ENCODE peak calls at places on chromosomes 16 and 17, in seven cellular contexts. B is H1, Y is SK-N-SH, M is K562, X is HCT116, N is GM12878, S is HepG2. I is an unnamed sample.

GRCh38 chr16:82317411-82318168 is 147.6 kb upstream of the MPHOSPH6 start:
- DNase-seq in B (no peak), Y (no peak), M (no peak), X (no peak), N (no peak), S (no peak), I (peak; percentile 92)

GRCh38 chr17:17044846-17045561 is 2.7 kb downstream of the MPRIP start:
- DNase-seq in B (no peak), Y (peak; percentile 65), M (peak; percentile 31), X (no peak), N (peak; percentile 35), S (no peak), I (no peak)

GRCh38 chr17:79211061-79211770 is 136.6 kb downstream of the ENGASE start:
- DNase-seq in B (peak; percentile 45), Y (no peak), M (no peak), X (no peak), N (no peak), S (no peak), I (no peak)

GRCh38 chr17:71430281-71430680 is 690.5 kb upstream of the SOX9 start:
- DNase-seq in B (no peak), Y (no peak), M (no peak), X (no peak), N (no peak), S (no peak), I (no peak)

GRCh38 chr16:81846105-81846504 is 67.0 kb downstream of the PLCG2 start:
- DNase-seq in B (no peak), Y (no peak), M (no peak), X (no peak), N (no peak), S (no peak), I (no peak)

GRCh38 chr17:43014946-43015519 is 7.2 kb downstream of the VAT1 start:
- DNase-seq in B (no peak), Y (no peak), M (no peak), X (no peak), N (no peak), S (no peak), I (no peak)

GRCh38 chr16:27611340-27611739 is 61.4 kb downstream of the KATNIP start:
- DNase-seq in B (no peak), Y (no peak), M (no peak), X (no peak), N (no peak), S (no peak), I (no peak)

GRCh38 chr17:60863892-60864673 is 186.4 kb downstream of the BCAS3 start:
- DNase-seq in B (no peak), Y (no peak), M (no peak), X (no peak), N (no peak), S (no peak), I (no peak)

GRCh38 chr16:77965346-77965745 is 57.0 kb upstream of the CLEC3A start:
- DNase-seq in B (no peak), Y (no peak), M (no peak), X (no peak), N (no peak), S (no peak), I (no peak)

GRCh38 chr16:69166221-69166833 is 20.6 kb upstream of the SNTB2 start:
- DNase-seq in B (no peak), Y (no peak), M (no peak), X (no peak), N (no peak), S (no peak), I (no peak)

GRCh38 chr17:58455491-58455890 is 32.7 kb downstream of the HSF5 start:
- DNase-seq in B (no peak), Y (no peak), M (no peak), X (no peak), N (no peak), S (no peak), I (no peak)

GRCh38 chr17:15883617-15884111 is 61.3 kb upstream of the ADORA2B start:
- DNase-seq in B (no peak), Y (no peak), M (peak; percentile 14), X (peak; percentile 2), N (no peak), S (no peak), I (no peak)

GRCh38 chr17:2337152-2337810 is at the start of gene SGSM2:
- DNase-seq in B (no peak), Y (peak; percentile 98), M (peak; percentile 54), X (no peak), N (no peak), S (peak; percentile 42), I (peak; percentile 58)

GRCh38 chr17:41695954-41696720 is 7.5 kb downstream of the EIF1 start:
- DNase-seq in B (peak; percentile 66), Y (peak; percentile 73), M (peak; percentile 93), X (peak; percentile 53), N (no peak), S (peak; percentile 84), I (peak; percentile 90)

GRCh38 chr17:17495448-17496188 is 577 bp downstream of the RASD1 start:
- DNase-seq in B (peak; percentile 67), Y (no peak), M (no peak), X (no peak), N (no peak), S (no peak), I (no peak)

GRCh38 chr17:67491009-67491677 is 114.1 kb downstream of the PITPNC1 start:
- DNase-seq in B (peak; percentile 62), Y (peak; percentile 89), M (peak; percentile 5), X (peak; percentile 87), N (no peak), S (peak; percentile 19), I (peak; percentile 63)

GRCh38 chr17:81682565-81683207 is 911 bp downstream of the ARL16 start:
- DNase-seq in B (no peak), Y (peak; percentile 50), M (no peak), X (no peak), N (no peak), S (no peak), I (no peak)

GRCh38 chr16:21590287-21590686 is 9.1 kb upstream of the METTL9 start:
- DNase-seq in B (no peak), Y (no peak), M (no peak), X (no peak), N (no peak), S (no peak), I (no peak)

GRCh38 chr16:3182608-3183444 is 5.2 kb upstream of the OR1F1 start:
- DNase-seq in B (peak; percentile 99), Y (peak; percentile 74), M (peak; percentile 86), X (no peak), N (no peak), S (peak; percentile 70), I (no peak)
- TF ChIP-seq JUND in B (no peak), Y (no peak), M (no peak), X (no peak), N (no peak), S (no peak), I (no peak)

GRCh38 chr16:4403133-4403949 is 13.1 kb downstream of the CORO7 start:
- DNase-seq in B (no peak), Y (no peak), M (no peak), X (no peak), N (no peak), S (no peak), I (no peak)

GRCh38 chr16:4401094-4401501 is 15.3 kb downstream of the CORO7 start:
- DNase-seq in B (no peak), Y (no peak), M (no peak), X (no peak), N (no peak), S (no peak), I (no peak)

GRCh38 chr16:4404247-4404966 is 12.0 kb downstream of the CORO7 start:
- DNase-seq in B (peak; percentile 93), Y (peak; percentile 80), M (peak; percentile 73), X (no peak), N (no peak), S (peak; percentile 51), I (no peak)

GRCh38 chr16:4401510-4401909 is 14.9 kb downstream of the CORO7 start:
- DNase-seq in B (no peak), Y (peak; percentile 69), M (no peak), X (no peak), N (no peak), S (no peak), I (no peak)

GRCh38 chr16:4402439-4403132 is 13.8 kb downstream of the CORO7 start:
- DNase-seq in B (peak; percentile 97), Y (peak; percentile 96), M (peak; percentile 84), X (peak; percentile 35), N (no peak), S (peak; percentile 45), I (peak; percentile 80)
- TF ChIP-seq JUND in B (no peak), Y (no peak), M (no peak), X (no peak), N (no peak), S (no peak), I (no peak)

DNA sequence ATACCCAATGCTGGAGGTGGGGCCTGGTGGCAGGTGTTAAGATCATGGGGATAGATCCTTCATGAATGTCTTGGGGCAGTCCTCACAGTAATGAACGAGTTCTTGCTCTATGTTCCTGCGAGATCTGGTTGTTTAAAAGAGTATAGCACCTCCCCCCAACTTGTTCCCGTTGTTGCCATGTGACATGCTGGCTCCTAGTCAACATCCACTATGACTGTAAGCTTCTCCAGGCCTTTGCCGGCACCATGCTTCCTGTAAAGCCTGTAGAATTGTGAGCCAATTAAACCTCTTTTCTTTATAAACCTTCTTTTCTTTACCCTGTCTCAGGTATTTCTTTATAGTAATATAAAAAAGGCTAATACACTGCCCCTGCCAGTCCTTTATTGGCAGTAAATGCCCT is 33.3 kb downstream of the RANBP10 start:
- DNase-seq in B (no peak), Y (no peak), M (peak; percentile 60), X (no peak), N (no peak), S (no peak), I (no peak)
- TF ChIP-seq JUND in B (no peak), Y (no peak), M (no peak), X (no peak), N (no peak), S (no peak), I (no peak)

GRCh38 chr16:1472974-1473373 is 1.9 kb downstream of the CLCN7 start:
- DNase-seq in B (no peak), Y (no peak), M (peak; percentile 86), X (no peak), N (no peak), S (no peak), I (no peak)

GRCh38 chr16:1474047-1474446 is 781 bp downstream of the CLCN7 start:
- DNase-seq in B (no peak), Y (no peak), M (peak; percentile 58), X (no peak), N (no peak), S (peak; percentile 28), I (peak; percentile 42)

GRCh38 chr16:1469693-1470201 is 5.1 kb downstream of the CLCN7 start:
- DNase-seq in B (peak; percentile 35), Y (no peak), M (no peak), X (no peak), N (no peak), S (no peak), I (no peak)

GRCh38 chr16:1470543-1471251 is 4.1 kb downstream of the CLCN7 start:
- DNase-seq in B (peak; percentile 40), Y (no peak), M (peak; percentile 68), X (no peak), N (no peak), S (no peak), I (no peak)

DNA sequence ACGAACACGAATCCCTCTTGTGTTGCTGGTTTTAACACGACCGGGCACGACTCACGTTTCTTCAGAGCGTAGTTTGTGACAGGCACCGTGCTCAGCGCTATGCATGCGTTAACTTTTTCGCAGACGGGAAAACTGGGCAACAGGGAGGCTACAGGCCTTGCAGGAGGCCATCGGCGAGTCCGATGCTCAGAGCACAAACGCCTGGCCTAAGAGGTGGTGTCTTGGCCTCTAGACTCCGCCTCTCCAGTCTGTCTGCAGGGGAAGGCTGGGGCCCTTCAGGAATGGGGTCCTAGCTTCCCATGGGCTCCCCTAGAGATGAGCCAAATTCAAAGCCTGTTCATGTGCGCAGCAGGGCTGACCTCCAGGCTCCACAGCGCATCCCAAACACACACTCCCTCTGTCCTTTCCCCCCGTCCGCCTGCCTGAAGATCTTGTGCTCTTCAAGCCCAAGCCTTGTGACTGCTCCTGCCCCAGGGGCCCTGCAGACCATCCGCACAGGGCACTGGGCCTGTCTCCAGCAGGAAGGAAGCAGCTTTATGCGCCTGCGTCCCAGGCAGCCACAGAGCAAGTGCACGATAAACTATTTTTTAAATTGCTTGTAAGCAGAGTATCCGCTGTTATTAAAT is 3.1 kb downstream of the CLCN7 start:
- DNase-seq in B (peak; percentile 38), Y (no peak), M (peak; percentile 15), X (no peak), N (no peak), S (no peak), I (no peak)
- TF ChIP-seq JUND in B (no peak), Y (no peak), M (no peak), X (no peak), N (no peak), S (no peak), I (no peak)